ENCODE peak calls at places on chromosome 4, in ten cellular contexts. W, Y, L, T, H, I, N, U, K and C are unnamed samples.

GRCh38 chr4:118985170-118986000 is 96.7 kb downstream of the SYNPO2 start:
- DNase-seq in W (no peak), Y (no peak), L (no peak), T (no peak), H (no peak), I (no peak), N (no peak), U (no peak), K (no peak), C (no peak)

GRCh38 chr4:8171941-8172924 is 13.6 kb upstream of the ABLIM2 start:
- DNase-seq in W (no peak), Y (no peak), L (no peak), T (no peak), H (no peak), I (no peak), N (no peak), U (no peak), K (peak; percentile 24), C (no peak)

GRCh38 chr4:152508818-152509217 is 27.1 kb downstream of the FBXW7 start:
- DNase-seq in W (no peak), Y (no peak), L (no peak), T (no peak), H (no peak), I (no peak), N (no peak), U (no peak), K (no peak), C (no peak)

GRCh38 chr4:106707776-106708603 is 328.1 kb downstream of the DKK2 start:
- DNase-seq in W (no peak), Y (no peak), L (no peak), T (no peak), H (no peak), I (no peak), N (no peak), U (no peak), K (no peak), C (no peak)

GRCh38 chr4:182015893-182016292 is 227.3 kb upstream of the TENM3 start:
- DNase-seq in W (no peak), Y (no peak), L (no peak), T (no peak), H (no peak), I (no peak), N (no peak), U (no peak), K (no peak), C (no peak)

GRCh38 chr4:129410115-129410514 is 314.2 kb downstream of the C4orf33 start:
- DNase-seq in W (no peak), Y (no peak), L (no peak), T (no peak), H (no peak), I (no peak), N (no peak), U (no peak), K (no peak), C (no peak)

GRCh38 chr4:122450847-122451246 is 5.7 kb downstream of the IL2 start:
- DNase-seq in W (peak; percentile 1), Y (no peak), L (no peak), T (no peak), H (no peak), I (peak; percentile 36), N (no peak), U (peak; percentile 13), K (no peak), C (no peak)

GRCh38 chr4:78545275-78546246 is 6.0 kb upstream of the ANXA3 start:
- DNase-seq in W (no peak), Y (no peak), L (no peak), T (no peak), H (peak; percentile 19), I (no peak), N (no peak), U (no peak), K (no peak), C (no peak)

GRCh38 chr4:146437778-146438177 is 84.0 kb downstream of the SLC10A7 start:
- DNase-seq in W (no peak), Y (no peak), L (no peak), T (no peak), H (no peak), I (no peak), N (no peak), U (no peak), K (no peak), C (no peak)

GRCh38 chr4:14652522-14652921 is 349.8 kb upstream of the CPEB2 start:
- DNase-seq in W (no peak), Y (no peak), L (no peak), T (no peak), H (no peak), I (no peak), N (no peak), U (no peak), K (no peak), C (no peak)

GRCh38 chr4:819401-820229 is 6.3 kb downstream of the CPLX1 start:
- DNase-seq in W (no peak), Y (peak; percentile 54), L (no peak), T (no peak), H (no peak), I (no peak), N (no peak), U (no peak), K (no peak), C (peak; percentile 59)
- H3K36me3 ChIP-seq in W (no peaks in the 10 kb centered on the region), Y (no peaks in the 10 kb centered on the region), L (no peaks in the 10 kb centered on the region), T (no peaks in the 10 kb centered on the region), H (no peaks in the 10 kb centered on the region), I (no peaks in the 10 kb centered on the region), N (no peaks in the 10 kb centered on the region), U (no peaks in the 10 kb centered on the region), K (no peaks in the 10 kb centered on the region), C (no peaks in the 10 kb centered on the region)

DNA sequence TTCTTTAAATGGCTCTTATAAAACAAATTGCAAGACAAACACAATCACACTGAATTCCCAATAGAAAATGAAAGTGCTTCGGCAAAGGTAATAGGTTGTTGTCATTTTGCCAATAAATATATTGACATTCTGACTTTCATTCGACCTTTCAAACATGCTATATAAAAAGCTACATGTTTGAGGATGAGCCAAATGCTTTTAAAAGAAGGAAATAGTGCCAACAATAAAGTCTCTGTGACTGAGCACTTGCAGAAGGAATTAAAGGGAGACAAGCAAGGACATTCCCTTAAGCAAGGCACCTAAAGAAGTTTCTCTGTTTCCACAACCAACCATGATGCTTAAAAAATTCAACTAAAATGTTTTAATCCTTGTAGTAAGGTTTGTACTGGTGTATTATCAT is 389.9 kb downstream of the PDGFC start:
- DNase-seq in W (no peak), Y (no peak), L (no peak), T (no peak), H (no peak), I (no peak), N (no peak), U (no peak), K (no peak), C (no peak)
- H3K4me3 ChIP-seq in W (no peak overlapping the region), Y (no peak overlapping the region), L (peak overlapping the region; percentile 36), T (peak overlapping the region; percentile 39), H (no peak overlapping the region), I (no peak overlapping the region), N (no peak overlapping the region), U (no peak overlapping the region), K (no peak overlapping the region), C (peak overlapping the region; percentile 9)

GRCh38 chr4:183285886-183286285 is 34.2 kb downstream of the CLDN22 start:
- DNase-seq in W (no peak), Y (no peak), L (no peak), T (no peak), H (no peak), I (no peak), N (no peak), U (no peak), K (no peak), C (no peak)

GRCh38 chr4:183286590-183287308 is 33.3 kb downstream of the CLDN22 start:
- DNase-seq in W (no peak), Y (no peak), L (no peak), T (no peak), H (no peak), I (no peak), N (no peak), U (no peak), K (no peak), C (no peak)

GRCh38 chr4:183284965-183285364 is 35.1 kb downstream of the CLDN22 start:
- DNase-seq in W (no peak), Y (no peak), L (no peak), T (no peak), H (no peak), I (no peak), N (no peak), U (no peak), K (no peak), C (no peak)

GRCh38 chr4:183287309-183287659 is 32.8 kb downstream of the CLDN22 start:
- DNase-seq in W (no peak), Y (no peak), L (no peak), T (no peak), H (no peak), I (no peak), N (no peak), U (no peak), K (no peak), C (no peak)

DNA sequence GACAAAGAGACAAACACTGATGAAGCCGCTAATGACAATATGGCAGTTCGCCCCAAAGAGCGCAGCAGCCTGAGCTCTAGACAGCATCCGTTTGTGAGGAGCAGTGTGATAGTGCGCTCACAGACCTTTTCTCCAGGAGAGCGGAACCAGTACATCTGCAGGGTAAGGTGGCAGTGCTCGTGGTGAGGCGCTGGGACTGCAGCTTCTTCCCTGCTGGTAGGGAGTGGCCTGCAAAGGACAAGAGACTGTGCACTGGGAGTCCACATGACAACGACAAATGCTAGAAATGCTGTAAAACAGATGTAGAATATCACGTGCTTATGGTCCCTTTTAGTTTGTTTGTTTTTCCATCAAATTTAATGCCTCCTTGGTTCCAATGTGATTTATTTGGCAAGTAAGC is 35.8 kb downstream of the CLDN22 start:
- DNase-seq in W (no peak), Y (no peak), L (no peak), T (no peak), H (no peak), I (no peak), N (no peak), U (no peak), K (no peak), C (no peak)
- H3K36me3 ChIP-seq in W (peaks cover 22% of the 10 kb centered on the region), Y (peaks cover 13% of the 10 kb centered on the region), L (peaks cover 78% of the 10 kb centered on the region), T (no peaks in the 10 kb centered on the region), H (peaks cover 91% of the 10 kb centered on the region), I (peaks cover 41% of the 10 kb centered on the region), N (peaks cover 88% of the 10 kb centered on the region), U (peaks cover 20% of the 10 kb centered on the region), K (no peaks in the 10 kb centered on the region), C (peaks cover 71% of the 10 kb centered on the region)

GRCh38 chr4:30722916-30723270 is 2.7 kb downstream of the PCDH7 start:
- DNase-seq in W (no peak), Y (peak; percentile 59), L (peak; percentile 66), T (no peak), H (no peak), I (peak; percentile 38), N (no peak), U (peak; percentile 48), K (no peak), C (no peak)

GRCh38 chr4:30720656-30721352 is 635 bp downstream of the PCDH7 start:
- DNase-seq in W (no peak), Y (peak; percentile 75), L (peak; percentile 71), T (no peak), H (peak; percentile 25), I (peak; percentile 66), N (peak; percentile 14), U (peak; percentile 74), K (no peak), C (no peak)

GRCh38 chr4:30721353-30722091 is 1.4 kb downstream of the PCDH7 start:
- DNase-seq in W (no peak), Y (peak; percentile 76), L (peak; percentile 71), T (no peak), H (peak; percentile 33), I (peak; percentile 87), N (peak; percentile 7), U (peak; percentile 79), K (no peak), C (peak; percentile 69)

GRCh38 chr4:30724217-30724616 is 4.0 kb downstream of the PCDH7 start:
- DNase-seq in W (no peak), Y (no peak), L (no peak), T (no peak), H (no peak), I (no peak), N (no peak), U (peak; percentile 40), K (no peak), C (no peak)

GRCh38 chr4:30722092-30722915 is 2.1 kb downstream of the PCDH7 start:
- DNase-seq in W (no peak), Y (peak; percentile 78), L (peak; percentile 66), T (no peak), H (peak; percentile 22), I (peak; percentile 58), N (no peak), U (no peak), K (no peak), C (no peak)
- H3K4me3 ChIP-seq in W (no peak overlapping the region), Y (peak overlapping the region; percentile 45), L (peak overlapping the region; percentile 73), T (peak overlapping the region; percentile 76), H (peak overlapping the region; percentile 77), I (peak overlapping the region; percentile 80), N (peak overlapping the region; percentile 39), U (peak overlapping the region; percentile 92), K (no peak overlapping the region), C (peak overlapping the region; percentile 55)